ENCODE peak calls at places on chromosomes 6 and 20, in four cellular contexts. L is AG09309, D is IMR-90, G is ovary. V is an unnamed sample.

GRCh38 chr6:137653698-137654059 is 159.5 kb upstream of the OLIG3 start:
- DNase-seq in L (no peak), D (no peak), G (no peak), V (no peak)

GRCh38 chr6:31639449-31639861 is 13.0 kb downstream of the BAG6 start:
- DNase-seq in L (no peak), D (peak; percentile 56), G (no peak), V (no peak)

GRCh38 chr6:12354499-12354898 is 64.3 kb downstream of the EDN1 start:
- DNase-seq in L (no peak), D (peak; percentile 47), G (no peak), V (no peak)

GRCh38 chr6:79034865-79035264 is 43.2 kb downstream of the PHIP start:
- DNase-seq in L (no peak), D (peak; percentile 14), G (no peak), V (no peak)

GRCh38 chr20:53664121-53664520 is 70.5 kb upstream of the ZNF217 start:
- DNase-seq in L (no peak), D (no peak), G (no peak), V (no peak)

GRCh38 chr20:34331838-34332237 is 28.7 kb upstream of the AHCY start:
- DNase-seq in L (no peak), D (no peak), G (no peak), V (no peak)

GRCh38 chr20:45835230-45836224 is 1.9 kb downstream of the SNX21 start:
- DNase-seq in L (peak; percentile 53), D (peak; percentile 47), G (no peak), V (peak; percentile 85)

GRCh38 chr6:117605169-117605826 is 3.0 kb upstream of the GOPC start:
- DNase-seq in L (peak; percentile 53), D (peak; percentile 83), G (no peak), V (no peak)

GRCh38 chr6:49551126-49551865 is 828 bp downstream of the C6orf141 start:
- DNase-seq in L (no peak), D (no peak), G (no peak), V (no peak)

GRCh38 chr6:40798069-40798770 is 211.1 kb upstream of the LRFN2 start:
- DNase-seq in L (no peak), D (no peak), G (no peak), V (no peak)

GRCh38 chr20:32516985-32517873 is 67.9 kb downstream of the NOL4L start:
- DNase-seq in L (no peak), D (peak; percentile 26), G (no peak), V (peak; percentile 57)
- H3K4me3 ChIP-seq in L (no peak overlapping the region), D (no peak overlapping the region), G (no peak overlapping the region), V (no peak overlapping the region)

DNA sequence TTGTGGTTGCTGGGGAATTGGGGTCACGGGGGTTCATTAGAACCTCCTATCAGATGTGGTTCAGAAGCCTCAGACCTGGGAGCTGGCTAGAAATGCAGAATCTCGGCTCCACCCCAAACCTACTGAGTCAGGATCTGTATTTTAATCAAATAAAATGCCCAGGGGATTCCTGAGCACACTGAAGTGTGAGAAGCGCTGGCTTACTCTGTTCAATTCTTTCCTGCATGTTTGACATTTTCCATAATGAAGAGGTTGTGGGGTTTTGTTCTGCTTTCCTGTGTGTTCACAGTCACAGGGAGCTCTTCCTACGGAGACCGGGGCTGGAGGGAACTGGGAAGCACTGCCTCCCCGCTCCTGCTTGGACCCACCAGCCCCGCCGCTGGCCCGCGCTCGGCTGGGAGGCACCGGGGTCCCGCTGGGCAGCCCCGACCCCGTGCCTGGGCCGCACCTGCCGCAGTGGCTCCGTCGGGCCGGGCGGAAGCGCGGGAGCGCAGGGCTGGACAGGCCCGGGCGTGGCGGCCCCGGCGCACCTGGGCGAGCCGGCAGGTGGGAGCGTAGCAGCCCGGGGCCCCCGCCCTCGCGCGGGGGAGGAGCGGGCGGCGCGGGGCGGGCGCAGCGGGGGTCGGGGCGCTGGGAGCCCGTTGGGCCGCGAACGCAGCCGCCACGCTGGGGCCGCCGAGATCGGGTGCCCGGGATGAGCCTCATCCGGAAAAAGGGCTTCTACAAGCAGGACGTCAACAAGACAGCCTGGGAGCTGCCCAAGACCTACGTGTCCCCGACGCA is at the start of gene MAPK13:
- DNase-seq in L (no peak), D (peak; percentile 40), G (no peak), V (no peak)
- H3K4me3 ChIP-seq in L (peak within 1 kb of the TSS; percentile 17), D (peak within 1 kb of the TSS; percentile 6), G (peak within 1 kb of the TSS; percentile 37), V (peak within 1 kb of the TSS; percentile 63)

GRCh38 chr20:41003143-41003932 is 25.3 kb upstream of the TOP1 start:
- DNase-seq in L (peak; percentile 94), D (peak; percentile 99), G (no peak), V (peak; percentile 72)
- H3K4me3 ChIP-seq in L (no peak overlapping the region), D (peak overlapping the region; percentile 33), G (no peak overlapping the region), V (no peak overlapping the region)

GRCh38 chr20:17644451-17644850 is 37.6 kb downstream of the RRBP1 start:
- DNase-seq in L (no peak), D (no peak), G (peak; percentile 38), V (peak; percentile 64)
- H3K4me3 ChIP-seq in L (no peak overlapping the region), D (no peak overlapping the region), G (no peak overlapping the region), V (no peak overlapping the region)